ENCODE peak calls at places on chromosomes 3 and 15, in nine cellular contexts. A is ELR; T is lower lobe of right lung; P is activated T-helper 1 cell treated with anti-CD3 and anti-CD28 coated beads, Interleukin-2, amount 50 U/mL, for 16 hours; W is AG08396; D is AG09309; N is NCI-H460; X is NCI-H345; M is adrenal gland. C is an unnamed sample.

GRCh38 chr3:49173116-49173791 is 1.9 kb downstream of the KLHDC8B start:
- DNase-seq in P (no peak), N (no peak), M (peak), A (no peak), T (no peak), W (no peak), X (peak), D (no peak), C (peak)

GRCh38 chr3:69761896-69762789 is 22.9 kb downstream of the MITF start:
- DNase-seq in N (no peak), T (no peak), A (peak), W (peak), X (no peak), D (peak), P (no peak), M (no peak), C (peak)

GRCh38 chr3:128309026-128309425 is 155.7 kb downstream of the EEFSEC start:
- DNase-seq in M (peak), N (no peak), X (peak), P (no peak), D (no peak), W (no peak), T (no peak), A (no peak), C (no peak)

GRCh38 chr15:99547474-99547873 is 18.3 kb upstream of the MEF2A start:
- DNase-seq in W (no peak), P (no peak), A (no peak), N (no peak), D (no peak), T (no peak), M (no peak), X (no peak), C (no peak)

GRCh38 chr3:146750196-146750595 is 145.1 kb upstream of the PLSCR5 start:
- DNase-seq in M (no peak), T (no peak), A (peak), D (no peak), P (no peak), X (no peak), W (no peak), N (no peak), C (no peak)

GRCh38 chr15:77418341-77419049 is 1.4 kb downstream of the PEAK1 start:
- DNase-seq in A (peak), M (no peak), X (no peak), P (no peak), T (no peak), N (no peak), W (peak), D (no peak), C (peak)

GRCh38 chr3:24149032-24149431 is 203.9 kb downstream of the NR1D2 start:
- DNase-seq in P (no peak), W (no peak), T (no peak), A (no peak), D (no peak), X (no peak), M (no peak), N (no peak), C (no peak)

GRCh38 chr3:63395960-63396359 is 117.9 kb downstream of the SYNPR start:
- DNase-seq in A (no peak), P (no peak), X (no peak), N (no peak), M (no peak), W (no peak), D (no peak), T (no peak), C (no peak)

C was measured in fibroblast of villous mesenchyme.